ENCODE peak calls at places on chromosomes 3 and 15, in seven cellular contexts. E, U, N, G, H, S and L are unnamed samples.

GRCh38 chr3:6921041-6921440 is 60.1 kb downstream of the GRM7 start:
- DNase-seq in G (no peak), S (no peak), N (no peak), H (no peak), E (no peak), U (no peak), L (no peak)

GRCh38 chr3:154324919-154325318 is 632 bp upstream of the DHX36 start:
- DNase-seq in H (no peak), G (no peak), U (no peak), N (no peak), E (no peak), S (no peak), L (no peak)

GRCh38 chr3:16494094-16494493 is 19.4 kb downstream of the RFTN1 start:
- DNase-seq in U (no peak), E (no peak), G (no peak), S (no peak), H (no peak), N (no peak), L (no peak)

GRCh38 chr3:44048196-44048924 is 193.3 kb upstream of the TOPAZ1 start:
- DNase-seq in H (no peak), S (no peak), U (no peak), G (no peak), E (peak), N (peak), L (no peak)

GRCh38 chr3:73719413-73719831 is 94.7 kb upstream of the PDZRN3 start:
- DNase-seq in N (no peak), U (no peak), S (no peak), E (no peak), H (no peak), G (no peak), L (no peak)

GRCh38 chr15:94119215-94119815 is 112.0 kb upstream of the MCTP2 start:
- DNase-seq in H (no peak), G (no peak), E (no peak), N (no peak), S (no peak), U (no peak), L (no peak)

GRCh38 chr3:44477312-44478030 is at the start of gene ZNF445:
- DNase-seq in N (peak), U (peak), S (peak), G (peak), H (peak), E (peak), L (peak)

GRCh38 chr3:115537669-115538068 is 85.6 kb upstream of the GAP43 start:
- DNase-seq in U (no peak), S (no peak), N (no peak), G (no peak), E (no peak), H (no peak), L (no peak)

GRCh38 chr3:57810471-57811144 is 54.5 kb downstream of the SLMAP start:
- DNase-seq in H (no peak), G (no peak), N (no peak), U (no peak), E (no peak), S (no peak), L (no peak)

GRCh38 chr3:66405701-66406091 is 95.1 kb downstream of the LRIG1 start:
- DNase-seq in E (no peak), G (no peak), U (no peak), H (peak), N (no peak), S (no peak), L (no peak)

GRCh38 chr15:68542771-68543544 is 35.8 kb upstream of the CORO2B start:
- DNase-seq in U (no peak), N (no peak), G (no peak), S (no peak), H (no peak), E (no peak), L (no peak)

GRCh38 chr3:122167630-122168029 is 15.8 kb upstream of the CASR start:
- DNase-seq in H (no peak), S (no peak), N (no peak), U (no peak), E (no peak), G (no peak), L (no peak)

GRCh38 chr3:178022599-178022998 is 513.6 kb upstream of the KCNMB2 start:
- DNase-seq in E (no peak), G (no peak), S (no peak), H (no peak), N (no peak), U (no peak), L (no peak)

GRCh38 chr3:71166839-71167238 is 416.7 kb downstream of the FOXP1 start:
- DNase-seq in G (no peak), E (no peak), H (no peak), N (no peak), S (no peak), U (no peak), L (no peak)

GRCh38 chr3:193788189-193788946 is 195.4 kb downstream of the OPA1 start:
- DNase-seq in S (peak), N (peak), G (peak), H (peak), E (peak), U (peak), L (peak)

GRCh38 chr15:47756872-47757271 is 39.6 kb downstream of the SEMA6D start:
- DNase-seq in E (no peak), U (no peak), H (no peak), S (no peak), G (no peak), N (no peak), L (no peak)

GRCh38 chr3:113557374-113557773 is 25.0 kb downstream of the SIDT1 start:
- DNase-seq in N (no peak), H (no peak), E (no peak), G (no peak), U (no peak), S (no peak), L (no peak)

GRCh38 chr3:53594276-53594675 is 99.9 kb downstream of the CACNA1D start:
- DNase-seq in E (no peak), H (no peak), G (no peak), S (no peak), U (no peak), N (no peak), L (no peak)

GRCh38 chr3:124409650-124410275 is 320.5 kb upstream of the UMPS start:
- DNase-seq in U (no peak), N (no peak), G (no peak), E (no peak), H (no peak), S (no peak), L (no peak)

GRCh38 chr3:42733501-42734262 is 31.1 kb upstream of the HHATL start:
- DNase-seq in U (no peak), G (no peak), S (peak), E (no peak), N (no peak), H (peak), L (no peak)

GRCh38 chr3:51099794-51100542 is 285.1 kb upstream of the MANF start:
- DNase-seq in S (no peak), G (peak), H (no peak), N (no peak), U (peak), E (peak), L (no peak)

GRCh38 chr3:161230621-161231195 is 9.6 kb downstream of the NMD3 start:
- DNase-seq in S (no peak), E (no peak), G (no peak), N (no peak), U (no peak), H (no peak), L (no peak)

GRCh38 chr3:139745831-139746230 is 68.1 kb upstream of the NMNAT3 start:
- DNase-seq in N (no peak), U (no peak), G (no peak), E (no peak), H (no peak), S (no peak), L (no peak)